ENCODE peak calls at places on chromosomes 4 and X, in eight cellular contexts. One of them, this sample, is unnamed.

GRCh38 chr4:5971077-5971447 is 47.2 kb downstream of the C4orf50 start:
- DNase-seq in HS-27A: no peak
- DNase-seq in transverse colon: no peak
- DNase-seq in amniotic stem cell: no peak
- DNase-seq in activated CD8-positive, alpha-beta memory T cell treated with anti-CD3 and anti-CD28 coated beads for 1 hour: no peak
- DNase-seq in SHP77 treated with DMSO at 0.1 percent for 48 hours: no peak
- DNase-seq in AG04450: no peak
- DNase-seq in A549: no peak
- DNase-seq in this sample: no peak

GRCh38 chr4:41535911-41536361 is 2.0 kb upstream of the LIMCH1 start:
- DNase-seq in HS-27A: no peak
- DNase-seq in transverse colon: no peak
- DNase-seq in amniotic stem cell: no peak
- DNase-seq in activated CD8-positive, alpha-beta memory T cell treated with anti-CD3 and anti-CD28 coated beads for 1 hour: no peak
- DNase-seq in SHP77 treated with DMSO at 0.1 percent for 48 hours: no peak
- DNase-seq in AG04450: no peak
- DNase-seq in A549: no peak
- DNase-seq in this sample: no peak

GRCh38 chr4:144647095-144647959 is 1.4 kb downstream of the HHIP start:
- DNase-seq in HS-27A: no peak
- DNase-seq in transverse colon: no peak
- DNase-seq in amniotic stem cell: no peak
- DNase-seq in activated CD8-positive, alpha-beta memory T cell treated with anti-CD3 and anti-CD28 coated beads for 1 hour: no peak
- DNase-seq in SHP77 treated with DMSO at 0.1 percent for 48 hours: no peak
- DNase-seq in AG04450: no peak
- DNase-seq in A549: no peak
- DNase-seq in this sample: no peak

GRCh38 chr4:78156520-78156919 is 99.4 kb downstream of the FRAS1 start:
- DNase-seq in HS-27A: no peak
- DNase-seq in transverse colon: no peak
- DNase-seq in amniotic stem cell: no peak
- DNase-seq in activated CD8-positive, alpha-beta memory T cell treated with anti-CD3 and anti-CD28 coated beads for 1 hour: no peak
- DNase-seq in SHP77 treated with DMSO at 0.1 percent for 48 hours: no peak
- DNase-seq in AG04450: no peak
- DNase-seq in A549: no peak
- DNase-seq in this sample: no peak

GRCh38 chr4:92236907-92237306 is 66.9 kb upstream of the GRID2 start:
- DNase-seq in HS-27A: no peak
- DNase-seq in transverse colon: no peak
- DNase-seq in amniotic stem cell: peak; percentile 6
- DNase-seq in activated CD8-positive, alpha-beta memory T cell treated with anti-CD3 and anti-CD28 coated beads for 1 hour: no peak
- DNase-seq in SHP77 treated with DMSO at 0.1 percent for 48 hours: no peak
- DNase-seq in AG04450: peak; percentile 20
- DNase-seq in A549: no peak
- DNase-seq in this sample: no peak

GRCh38 chrX:42274151-42274550 is 350.8 kb upstream of the CASK start:
- DNase-seq in HS-27A: no peak
- DNase-seq in transverse colon: no peak
- DNase-seq in amniotic stem cell: no peak
- DNase-seq in activated CD8-positive, alpha-beta memory T cell treated with anti-CD3 and anti-CD28 coated beads for 1 hour: no peak
- DNase-seq in SHP77 treated with DMSO at 0.1 percent for 48 hours: no peak
- DNase-seq in AG04450: no peak
- DNase-seq in A549: no peak
- DNase-seq in this sample: no peak

GRCh38 chr4:139641218-139641617 is 24.4 kb upstream of the MGST2 start:
- DNase-seq in HS-27A: peak; percentile 46
- DNase-seq in transverse colon: no peak
- DNase-seq in amniotic stem cell: no peak
- DNase-seq in activated CD8-positive, alpha-beta memory T cell treated with anti-CD3 and anti-CD28 coated beads for 1 hour: no peak
- DNase-seq in SHP77 treated with DMSO at 0.1 percent for 48 hours: no peak
- DNase-seq in AG04450: no peak
- DNase-seq in A549: peak; percentile 83
- DNase-seq in this sample: no peak

GRCh38 chrX:154429708-154430107 is 1.2 kb downstream of the ATP6AP1 start:
- DNase-seq in HS-27A: no peak
- DNase-seq in transverse colon: no peak
- DNase-seq in amniotic stem cell: no peak
- DNase-seq in activated CD8-positive, alpha-beta memory T cell treated with anti-CD3 and anti-CD28 coated beads for 1 hour: no peak
- DNase-seq in SHP77 treated with DMSO at 0.1 percent for 48 hours: no peak
- DNase-seq in AG04450: no peak
- DNase-seq in A549: no peak
- DNase-seq in this sample: no peak

GRCh38 chr4:158282252-158282651 is 72.0 kb downstream of the TMEM144 start:
- DNase-seq in HS-27A: no peak
- DNase-seq in transverse colon: no peak
- DNase-seq in amniotic stem cell: no peak
- DNase-seq in activated CD8-positive, alpha-beta memory T cell treated with anti-CD3 and anti-CD28 coated beads for 1 hour: no peak
- DNase-seq in SHP77 treated with DMSO at 0.1 percent for 48 hours: no peak
- DNase-seq in AG04450: no peak
- DNase-seq in A549: no peak
- DNase-seq in this sample: peak; percentile 2

GRCh38 chrX:50813843-50814661 is at the start of gene SHROOM4:
- DNase-seq in HS-27A: no peak
- DNase-seq in transverse colon: peak; percentile 46
- DNase-seq in amniotic stem cell: no peak
- DNase-seq in activated CD8-positive, alpha-beta memory T cell treated with anti-CD3 and anti-CD28 coated beads for 1 hour: no peak
- DNase-seq in SHP77 treated with DMSO at 0.1 percent for 48 hours: no peak
- DNase-seq in AG04450: no peak
- DNase-seq in A549: no peak
- DNase-seq in this sample: no peak

GRCh38 chr4:105122334-105122733 is 24.3 kb upstream of the TET2 start:
- DNase-seq in HS-27A: peak; percentile 95
- DNase-seq in transverse colon: no peak
- DNase-seq in amniotic stem cell: no peak
- DNase-seq in activated CD8-positive, alpha-beta memory T cell treated with anti-CD3 and anti-CD28 coated beads for 1 hour: no peak
- DNase-seq in SHP77 treated with DMSO at 0.1 percent for 48 hours: no peak
- DNase-seq in AG04450: no peak
- DNase-seq in A549: peak; percentile 20
- DNase-seq in this sample: no peak

GRCh38 chr4:136634121-136634520 is 898.2 kb downstream of the PCDH18 start:
- DNase-seq in HS-27A: no peak
- DNase-seq in transverse colon: no peak
- DNase-seq in amniotic stem cell: no peak
- DNase-seq in activated CD8-positive, alpha-beta memory T cell treated with anti-CD3 and anti-CD28 coated beads for 1 hour: no peak
- DNase-seq in SHP77 treated with DMSO at 0.1 percent for 48 hours: no peak
- DNase-seq in AG04450: no peak
- DNase-seq in A549: no peak
- DNase-seq in this sample: no peak

GRCh38 chrX:19446397-19446796 is 68.9 kb downstream of the MAP3K15 start:
- DNase-seq in HS-27A: no peak
- DNase-seq in transverse colon: no peak
- DNase-seq in amniotic stem cell: no peak
- DNase-seq in activated CD8-positive, alpha-beta memory T cell treated with anti-CD3 and anti-CD28 coated beads for 1 hour: no peak
- DNase-seq in SHP77 treated with DMSO at 0.1 percent for 48 hours: no peak
- DNase-seq in AG04450: no peak
- DNase-seq in A549: no peak
- DNase-seq in this sample: no peak

GRCh38 chr4:78645853-78646757 is 94.5 kb downstream of the ANXA3 start:
- DNase-seq in HS-27A: peak; percentile 86
- DNase-seq in transverse colon: peak; percentile 70
- DNase-seq in amniotic stem cell: peak; percentile 40
- DNase-seq in activated CD8-positive, alpha-beta memory T cell treated with anti-CD3 and anti-CD28 coated beads for 1 hour: no peak
- DNase-seq in SHP77 treated with DMSO at 0.1 percent for 48 hours: no peak
- DNase-seq in AG04450: peak; percentile 85
- DNase-seq in A549: peak; percentile 84
- DNase-seq in this sample: no peak

GRCh38 chr4:139177049-139177887 is at the start of gene ELF2:
- DNase-seq in HS-27A: peak; percentile 48
- DNase-seq in transverse colon: peak; percentile 95
- DNase-seq in amniotic stem cell: peak; percentile 85
- DNase-seq in activated CD8-positive, alpha-beta memory T cell treated with anti-CD3 and anti-CD28 coated beads for 1 hour: peak; percentile 57
- DNase-seq in SHP77 treated with DMSO at 0.1 percent for 48 hours: no peak
- DNase-seq in AG04450: no peak
- DNase-seq in A549: peak; percentile 87
- DNase-seq in this sample: peak; percentile 73

GRCh38 chr4:1297456-1298325 is 8.0 kb downstream of the MAEA start:
- DNase-seq in HS-27A: no peak
- DNase-seq in transverse colon: no peak
- DNase-seq in amniotic stem cell: no peak
- DNase-seq in activated CD8-positive, alpha-beta memory T cell treated with anti-CD3 and anti-CD28 coated beads for 1 hour: no peak
- DNase-seq in SHP77 treated with DMSO at 0.1 percent for 48 hours: no peak
- DNase-seq in AG04450: no peak
- DNase-seq in A549: no peak
- DNase-seq in this sample: no peak

GRCh38 chrX:14832151-14832550 is 40.7 kb downstream of the FANCB start:
- DNase-seq in HS-27A: no peak
- DNase-seq in transverse colon: no peak
- DNase-seq in amniotic stem cell: no peak
- DNase-seq in activated CD8-positive, alpha-beta memory T cell treated with anti-CD3 and anti-CD28 coated beads for 1 hour: no peak
- DNase-seq in SHP77 treated with DMSO at 0.1 percent for 48 hours: no peak
- DNase-seq in AG04450: peak; percentile 6
- DNase-seq in A549: no peak
- DNase-seq in this sample: no peak

GRCh38 chrX:29948653-29949052 is 266.7 kb upstream of the MAGEB2 start:
- DNase-seq in HS-27A: peak; percentile 24
- DNase-seq in transverse colon: no peak
- DNase-seq in amniotic stem cell: no peak
- DNase-seq in activated CD8-positive, alpha-beta memory T cell treated with anti-CD3 and anti-CD28 coated beads for 1 hour: no peak
- DNase-seq in SHP77 treated with DMSO at 0.1 percent for 48 hours: no peak
- DNase-seq in AG04450: no peak
- DNase-seq in A549: no peak
- DNase-seq in this sample: no peak

GRCh38 chr4:56435001-56435747 is at the start of gene PPAT:
- DNase-seq in HS-27A: no peak
- DNase-seq in transverse colon: peak; percentile 99
- DNase-seq in amniotic stem cell: peak; percentile 94
- DNase-seq in activated CD8-positive, alpha-beta memory T cell treated with anti-CD3 and anti-CD28 coated beads for 1 hour: peak; percentile 96
- DNase-seq in SHP77 treated with DMSO at 0.1 percent for 48 hours: peak; percentile 97
- DNase-seq in AG04450: peak; percentile 90
- DNase-seq in A549: peak; percentile 97
- DNase-seq in this sample: peak; percentile 95

GRCh38 chr4:103996637-103997036 is 276.9 kb upstream of the TACR3 start:
- DNase-seq in HS-27A: no peak
- DNase-seq in transverse colon: no peak
- DNase-seq in amniotic stem cell: no peak
- DNase-seq in activated CD8-positive, alpha-beta memory T cell treated with anti-CD3 and anti-CD28 coated beads for 1 hour: no peak
- DNase-seq in SHP77 treated with DMSO at 0.1 percent for 48 hours: peak; percentile 8
- DNase-seq in AG04450: no peak
- DNase-seq in A549: peak; percentile 71
- DNase-seq in this sample: peak; percentile 77

GRCh38 chr4:121243476-121243875 is 79.4 kb upstream of the TNIP3 start:
- DNase-seq in HS-27A: no peak
- DNase-seq in transverse colon: no peak
- DNase-seq in amniotic stem cell: no peak
- DNase-seq in activated CD8-positive, alpha-beta memory T cell treated with anti-CD3 and anti-CD28 coated beads for 1 hour: no peak
- DNase-seq in SHP77 treated with DMSO at 0.1 percent for 48 hours: no peak
- DNase-seq in AG04450: no peak
- DNase-seq in A549: no peak
- DNase-seq in this sample: no peak

GRCh38 chr4:98394134-98394533 is 132.9 kb downstream of the RAP1GDS1 start:
- DNase-seq in HS-27A: no peak
- DNase-seq in transverse colon: no peak
- DNase-seq in amniotic stem cell: no peak
- DNase-seq in activated CD8-positive, alpha-beta memory T cell treated with anti-CD3 and anti-CD28 coated beads for 1 hour: no peak
- DNase-seq in SHP77 treated with DMSO at 0.1 percent for 48 hours: no peak
- DNase-seq in AG04450: no peak
- DNase-seq in A549: no peak
- DNase-seq in this sample: no peak

GRCh38 chr4:53123171-53123570 is 242.7 kb downstream of the SCFD2 start:
- DNase-seq in HS-27A: no peak
- DNase-seq in transverse colon: no peak
- DNase-seq in amniotic stem cell: no peak
- DNase-seq in activated CD8-positive, alpha-beta memory T cell treated with anti-CD3 and anti-CD28 coated beads for 1 hour: no peak
- DNase-seq in SHP77 treated with DMSO at 0.1 percent for 48 hours: no peak
- DNase-seq in AG04450: no peak
- DNase-seq in A549: no peak
- DNase-seq in this sample: no peak

GRCh38 chr4:48653217-48654014 is 126.7 kb downstream of the FRYL start:
- DNase-seq in HS-27A: no peak
- DNase-seq in transverse colon: peak; percentile 42
- DNase-seq in amniotic stem cell: no peak
- DNase-seq in activated CD8-positive, alpha-beta memory T cell treated with anti-CD3 and anti-CD28 coated beads for 1 hour: no peak
- DNase-seq in SHP77 treated with DMSO at 0.1 percent for 48 hours: no peak
- DNase-seq in AG04450: peak; percentile 32
- DNase-seq in A549: no peak
- DNase-seq in this sample: no peak

GRCh38 chr4:80420638-80421037 is 85.1 kb downstream of the CFAP299 start:
- DNase-seq in HS-27A: no peak
- DNase-seq in transverse colon: no peak
- DNase-seq in amniotic stem cell: no peak
- DNase-seq in activated CD8-positive, alpha-beta memory T cell treated with anti-CD3 and anti-CD28 coated beads for 1 hour: no peak
- DNase-seq in SHP77 treated with DMSO at 0.1 percent for 48 hours: no peak
- DNase-seq in AG04450: no peak
- DNase-seq in A549: no peak
- DNase-seq in this sample: no peak